ENCODE peak calls at places on chromosomes 11 and 22, in four cellular contexts. V is neuronal stem cell, Q is adipocyte, I is mammary epithelial cell. E is an unnamed sample. For H3K4me1, the result is how much of the 10 kb centered on the place peaks cover.

GRCh38 chr11:86874314-86875056 is 74.1 kb downstream of the PRSS23 start:
- DNase-seq in V (no peak), I (no peak), Q (no peak), E (no peak)

GRCh38 chr11:19377855-19378254 is 137.1 kb upstream of the E2F8 start:
- DNase-seq in I (no peak), V (no peak), Q (no peak), E (no peak)

GRCh38 chr11:71446942-71447688 is 1.1 kb downstream of the DHCR7 start:
- DNase-seq in Q (peak), V (no peak), I (peak), E (no peak)

GRCh38 chr11:67507891-67508485 is at the start of gene CDK2AP2:
- DNase-seq in V (peak), Q (peak), I (peak), E (peak)

GRCh38 chr11:128963744-128964340 is 21.2 kb upstream of the TP53AIP1 start:
- DNase-seq in Q (no peak), V (no peak), I (no peak), E (no peak)

GRCh38 chr22:23688571-23688970 is 2.2 kb upstream of the RGL4 start:
- DNase-seq in V (no peak), Q (no peak), I (no peak), E (no peak)

GRCh38 chr11:103898577-103899336 is 137.7 kb upstream of the DDI1 start:
- DNase-seq in Q (no peak), V (no peak), I (no peak), E (peak)

GRCh38 chr11:80758787-80759186 is 1318.0 kb upstream of the TENM4 start:
- DNase-seq in Q (no peak), V (no peak), I (no peak), E (no peak)

GRCh38 chr22:27602390-27602789 is 199.2 kb downstream of the MN1 start:
- DNase-seq in I (no peak), Q (no peak), V (no peak), E (no peak)

GRCh38 chr11:92576315-92576714 is 351.7 kb downstream of the FAT3 start:
- DNase-seq in Q (no peak), I (no peak), V (no peak), E (no peak)

GRCh38 chr22:29258407-29259252 is 9.2 kb downstream of the RHBDD3 start:
- DNase-seq in I (no peak), V (no peak), Q (no peak), E (no peak)

GRCh38 chr11:115672999-115673411 is 168.8 kb upstream of the CADM1 start:
- DNase-seq in Q (peak), V (no peak), I (no peak), E (no peak)

GRCh38 chr11:68314886-68315580 is 2.6 kb downstream of the LRP5 start:
- DNase-seq in V (no peak), Q (no peak), I (peak), E (no peak)

GRCh38 chr11:19743622-19744021 is 31.0 kb downstream of the NAV2 start:
- DNase-seq in V (no peak), I (no peak), Q (no peak), E (no peak)

GRCh38 chr11:16881074-16881709 is 133.0 kb downstream of the PLEKHA7 start:
- DNase-seq in V (no peak), Q (peak), I (peak), E (peak)

GRCh38 chr11:35747638-35748037 is 85.1 kb downstream of the TRIM44 start:
- DNase-seq in Q (no peak), V (peak), I (no peak), E (no peak)

GRCh38 chr11:15841898-15842297 is 514.4 kb downstream of the SOX6 start:
- DNase-seq in I (no peak), V (no peak), Q (no peak), E (no peak)

GRCh38 chr11:78299000-78299712 is 110.4 kb downstream of the USP35 start:
- DNase-seq in Q (no peak), V (no peak), I (no peak), E (no peak)

GRCh38 chr11:116379185-116379828 is 393.5 kb downstream of the BUD13 start:
- DNase-seq in I (no peak), Q (peak), V (peak), E (peak)

GRCh38 chr11:65491614-65492386 is 7.0 kb upstream of the MALAT1 start:
- DNase-seq in V (no peak), I (peak), Q (peak), E (no peak)

GRCh38 chr22:50139843-50140415 is 30.6 kb upstream of the PANX2 start:
- DNase-seq in I (peak), Q (no peak), V (no peak), E (peak)

GRCh38 chr11:119701591-119702260 is 27.3 kb downstream of the NECTIN1 start:
- DNase-seq in I (no peak), Q (no peak), V (no peak), E (no peak)

GRCh38 chr22:29187831-29188230 is 17.9 kb upstream of the EMID1 start:
- DNase-seq in Q (no peak), V (no peak), I (no peak), E (no peak)

GRCh38 chr22:47376322-47376700 is 613.9 kb downstream of the TBC1D22A start:
- DNase-seq in Q (no peak), V (no peak), I (no peak), E (no peak)

GRCh38 chr22:41557401-41558240 is 3.2 kb upstream of the CSDC2 start:
- DNase-seq in I (peak), Q (peak), V (no peak), E (peak)

GRCh38 chr11:30911247-30911646 is 325.1 kb upstream of the MPPED2 start:
- DNase-seq in V (no peak), Q (no peak), I (no peak), E (no peak)

GRCh38 chr11:61532136-61533038 is 23.8 kb downstream of the LRRC10B start:
- DNase-seq in I (peak), V (no peak), Q (peak), E (peak)

GRCh38 chr11:115659061-115659963 is 155.1 kb upstream of the CADM1 start:
- DNase-seq in Q (peak), V (no peak), I (peak), E (no peak)

GRCh38 chr22:49726701-49727101 is 101.0 kb downstream of the BRD1 start:
- DNase-seq in Q (no peak), I (no peak), V (no peak), E (no peak)

GRCh38 chr11:18669211-18669593 is 29.4 kb upstream of the TMEM86A start:
- DNase-seq in V (no peak), Q (no peak), I (peak), E (no peak)

GRCh38 chr11:133978816-133979215 is 22.0 kb upstream of the IGSF9B start:
- DNase-seq in V (no peak), Q (no peak), I (peak), E (no peak)

GRCh38 chr11:35305670-35306382 is 113.5 kb downstream of the SLC1A2 start:
- DNase-seq in Q (peak), V (peak), I (no peak), E (peak)

GRCh38 chr11:20353829-20354434 is 9.6 kb upstream of the HTATIP2 start:
- DNase-seq in I (peak), V (no peak), Q (peak), E (peak)

GRCh38 chr11:110091995-110092576 is 1.1 kb upstream of the ZC3H12C start:
- DNase-seq in I (no peak), V (no peak), Q (peak), E (no peak)

GRCh38 chr22:32662587-32662915 is 139.0 kb upstream of the TIMP3 start:
- DNase-seq in I (no peak), Q (no peak), V (no peak), E (no peak)

GRCh38 chr11:79744941-79745340 is 304.1 kb upstream of the TENM4 start:
- DNase-seq in I (peak), V (no peak), Q (no peak), E (no peak)

GRCh38 chr11:31828217-31828616 is 17.1 kb upstream of the PAX6 start:
- DNase-seq in V (no peak), Q (no peak), I (no peak), E (no peak)

GRCh38 chr11:114889464-114890065 is 211.2 kb downstream of the NXPE2 start:
- DNase-seq in V (peak), I (no peak), Q (no peak), E (no peak)

GRCh38 chr11:66951927-66952337 is 6.3 kb downstream of the PC start:
- DNase-seq in V (no peak), I (no peak), Q (peak), E (no peak)

GRCh38 chr11:9103542-9104276 is 12.3 kb upstream of the SCUBE2 start:
- DNase-seq in Q (no peak), I (no peak), V (no peak), E (no peak)
- H3K9ac ChIP-seq in Q (no peak), I (no peak), V (peak), E (no peak)

DNA sequence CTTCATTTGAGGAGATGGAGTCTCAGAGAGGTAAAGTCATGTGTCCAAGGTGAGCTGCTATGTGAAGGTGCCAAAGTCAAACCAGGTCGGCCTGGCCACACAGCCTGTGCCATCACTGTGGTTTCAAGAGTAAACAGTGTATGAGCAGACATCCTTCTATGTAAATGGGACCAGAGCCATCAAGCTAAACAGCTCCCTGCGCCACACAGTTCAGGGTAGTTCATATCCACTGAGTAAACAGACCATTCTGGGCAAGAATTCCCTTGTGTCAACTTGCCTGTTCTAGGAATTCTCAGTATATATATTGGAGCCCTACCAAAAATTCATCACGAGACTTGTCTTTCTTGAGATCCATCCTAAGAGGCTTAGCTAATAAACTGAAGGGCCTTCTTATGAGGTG is 77.5 kb downstream of the AMOTL1 start:
- DNase-seq in I (peak), V (no peak), Q (peak), E (no peak)
- H3K4me1 ChIP-seq in I (under half), V (under half), Q (under half), E (under half)

DNA sequence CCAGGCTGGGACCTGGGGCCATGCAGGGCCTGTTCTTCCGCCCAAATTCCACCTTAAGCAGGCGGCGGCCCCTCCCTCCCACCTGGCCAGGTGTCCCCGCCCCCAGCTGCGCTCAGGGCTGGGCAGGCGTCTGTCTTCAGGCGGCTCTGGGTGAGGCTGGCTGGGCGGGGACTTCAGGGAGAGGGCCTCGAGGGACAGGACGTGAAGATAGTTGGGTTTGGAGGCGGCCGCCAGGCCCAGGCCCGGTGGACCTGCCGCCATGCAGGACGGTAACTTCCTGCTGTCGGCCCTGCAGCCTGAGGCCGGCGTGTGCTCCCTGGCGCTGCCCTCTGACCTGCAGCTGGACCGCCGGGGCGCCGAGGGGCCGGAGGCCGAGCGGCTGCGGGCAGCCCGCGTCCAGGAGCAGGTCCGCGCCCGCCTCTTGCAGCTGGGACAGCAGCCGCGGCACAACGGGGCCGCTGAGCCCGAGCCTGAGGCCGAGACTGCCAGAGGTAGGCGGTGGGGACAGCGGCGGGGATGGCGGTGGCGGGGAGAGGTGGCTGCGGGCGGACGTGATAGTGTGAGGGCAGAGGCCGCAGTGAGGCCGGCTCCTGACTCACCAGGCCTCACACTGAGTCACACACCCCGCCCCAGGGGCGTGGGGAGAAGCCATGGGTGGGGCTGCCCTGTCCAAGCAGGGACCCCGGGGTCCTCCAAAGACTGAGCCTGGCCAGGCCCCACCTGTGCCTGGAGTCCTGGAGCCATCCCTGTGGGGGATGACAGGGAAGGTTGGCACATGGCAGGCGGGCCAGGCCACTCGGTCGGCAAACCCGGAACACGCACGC is at the start of gene PKP3:
- DNase-seq in I (peak), Q (no peak), V (no peak), E (no peak)
- H3K9ac ChIP-seq in I (peak), Q (peak), V (peak), E (no peak)

GRCh38 chr11:118304227-118304808 is at the start of gene CD3E:
- DNase-seq in V (no peak), I (no peak), Q (no peak), E (peak)
- H3K4me1 ChIP-seq in V (under half), I (under half), Q (under half), E (under half)

GRCh38 chr11:7871056-7871455 is 60.0 kb downstream of the OR10A6 start:
- DNase-seq in I (peak), V (no peak), Q (no peak), E (no peak)
- H3K9ac ChIP-seq in I (no peak), V (no peak), Q (no peak), E (no peak)

GRCh38 chr22:19885841-19886592 is 31.3 kb upstream of the GNB1L start:
- DNase-seq in I (no peak), Q (no peak), V (no peak), E (no peak)
- H3K4me1 ChIP-seq in I (under half), Q (under half), V (under half), E (under half)

GRCh38 chr11:2214527-2215229 is 43.1 kb upstream of the TH start:
- DNase-seq in I (no peak), Q (no peak), V (no peak), E (no peak)
- H3K9ac ChIP-seq in I (no peak), Q (no peak), V (peak), E (no peak)

DNA sequence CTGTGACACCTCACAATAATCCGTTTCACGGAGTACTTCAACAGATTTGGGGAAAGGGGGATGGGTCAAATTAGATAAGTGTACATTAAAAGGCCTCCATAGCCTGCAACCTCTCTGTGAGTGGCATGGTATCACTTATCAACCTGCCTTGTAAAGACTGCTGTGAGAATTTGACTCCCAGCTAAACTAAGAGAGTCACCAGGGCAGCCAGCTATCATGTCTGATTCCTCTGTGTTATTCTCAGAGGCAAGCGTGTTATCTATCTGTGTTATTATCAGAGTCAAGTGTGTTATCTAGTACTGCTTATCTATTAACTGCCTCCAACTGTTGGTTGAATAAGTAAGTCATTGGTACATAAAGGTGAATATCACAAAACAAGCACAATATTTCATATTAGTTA is 4.1 kb upstream of the FAM83F start:
- DNase-seq in I (no peak), V (no peak), Q (no peak), E (no peak)
- H3K4me1 ChIP-seq in I (under half), V (under half), Q (under half), E (under half)